ENCODE peak calls at places on chromosomes 7 and 10, in five cellular contexts. A is cardiac fibroblast, X is esophagus squamous epithelium, S is Calu3, Y is astrocyte of the spinal cord. H is an unnamed sample.

GRCh38 chr10:15293862-15294835 is 76.9 kb downstream of the FAM171A1 start:
- DNase-seq in A (peak; percentile 15), X (no peak), S (no peak), Y (peak; percentile 53), H (no peak)

GRCh38 chr7:104133238-104133637 is 74.6 kb downstream of the ORC5 start:
- DNase-seq in A (no peak), X (no peak), S (no peak), Y (no peak), H (no peak)

GRCh38 chr10:87734987-87735827 is 75.5 kb downstream of the PAPSS2 start:
- DNase-seq in A (peak; percentile 64), X (no peak), S (peak; percentile 20), Y (peak; percentile 82), H (no peak)

GRCh38 chr10:43856299-43856698 is 207.6 kb upstream of the ZNF32 start:
- DNase-seq in A (no peak), X (no peak), S (no peak), Y (no peak), H (no peak)

GRCh38 chr10:14386202-14386593 is 55.5 kb upstream of the FRMD4A start:
- DNase-seq in A (peak; percentile 94), X (no peak), S (peak; percentile 16), Y (peak; percentile 89), H (no peak)

GRCh38 chr7:151107882-151108281 is 21.6 kb downstream of the AGAP3 start:
- DNase-seq in A (no peak), X (no peak), S (no peak), Y (no peak), H (no peak)

GRCh38 chr10:79488303-79488702 is 24.0 kb upstream of the EIF5AL1 start:
- DNase-seq in A (peak; percentile 94), X (no peak), S (peak; percentile 45), Y (peak; percentile 91), H (no peak)

GRCh38 chr7:44144426-44144967 is 3.4 kb upstream of the MYL7 start:
- DNase-seq in A (no peak), X (no peak), S (no peak), Y (no peak), H (no peak)

GRCh38 chr7:85097844-85098243 is 89.0 kb downstream of the SEMA3D start:
- DNase-seq in A (no peak), X (no peak), S (no peak), Y (no peak), H (no peak)

GRCh38 chr7:92246363-92247101 is 758 bp downstream of the ANKIB1 start:
- DNase-seq in A (peak; percentile 33), X (no peak), S (no peak), Y (peak; percentile 26), H (peak; percentile 14)

GRCh38 chr7:66413379-66414114 is 208.4 kb downstream of the TPST1 start:
- DNase-seq in A (peak; percentile 67), X (peak; percentile 12), S (peak; percentile 73), Y (peak; percentile 88), H (peak; percentile 86)
- TF ChIP-seq CTCF in A (peak; percentile 25), X (peak; percentile 55), S (no peak), Y (peak; percentile 56), H (peak; percentile 57)

DNA sequence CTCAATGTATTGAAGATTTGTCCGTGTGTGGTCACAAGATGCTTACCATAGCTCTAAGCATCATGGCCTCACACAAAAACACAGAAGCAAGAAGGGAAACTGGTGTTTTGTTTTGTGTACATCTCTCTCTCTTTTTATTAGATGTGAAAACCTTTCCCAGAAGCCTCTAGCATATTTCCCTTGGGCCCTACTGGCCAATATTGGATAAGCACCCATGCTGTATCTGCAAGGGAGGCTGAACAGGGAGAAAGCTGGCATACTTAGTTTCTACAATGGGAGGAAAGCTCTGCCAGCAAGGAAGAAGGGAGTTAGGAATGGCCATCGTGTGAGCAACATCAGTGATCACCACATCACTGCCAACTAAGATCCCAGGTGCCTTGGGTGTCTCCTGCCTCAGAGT is 9.6 kb upstream of the NAMPT start:
- DNase-seq in A (no peak), X (no peak), S (no peak), Y (no peak), H (no peak)
- TF ChIP-seq CTCF in A (peak; percentile 6), X (no peak), S (no peak), Y (peak; percentile 26), H (no peak)

GRCh38 chr10:18238875-18239485 is 98.8 kb downstream of the CACNB2 start:
- DNase-seq in A (peak; percentile 76), X (no peak), S (no peak), Y (peak; percentile 55), H (no peak)
- TF ChIP-seq CTCF in A (peak; percentile 68), X (no peak), S (peak; percentile 31), Y (peak; percentile 75), H (peak; percentile 75)

GRCh38 chr7:116592041-116592355 is 67.2 kb downstream of the CAV1 start:
- DNase-seq in A (no peak), X (no peak), S (no peak), Y (no peak), H (no peak)
- TF ChIP-seq CTCF in A (no peak), X (no peak), S (peak; percentile 9), Y (no peak), H (no peak)

DNA sequence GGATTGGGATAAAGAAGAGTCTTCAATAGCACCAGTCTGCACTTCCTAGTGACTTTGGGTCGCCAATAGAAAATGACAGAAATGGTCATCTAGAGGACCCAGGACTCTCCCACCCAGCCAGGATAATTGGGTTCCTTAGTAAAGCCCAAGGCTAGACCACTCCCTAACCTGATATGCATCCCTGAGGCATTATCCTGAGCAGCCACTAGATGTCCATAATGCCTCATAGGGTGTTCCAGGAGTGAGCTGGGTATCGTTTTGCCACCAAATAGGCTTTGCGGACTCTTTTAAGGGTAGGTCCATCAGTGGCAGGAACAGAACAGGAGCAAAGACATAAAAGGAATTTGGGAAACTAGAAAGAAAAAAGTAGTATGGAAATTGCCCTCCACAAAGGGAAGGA is 4.5 kb upstream of the LRRC4 start:
- DNase-seq in A (peak; percentile 33), X (no peak), S (peak; percentile 16), Y (no peak), H (no peak)
- TF ChIP-seq CTCF in A (peak; percentile 43), X (no peak), S (no peak), Y (peak; percentile 68), H (peak; percentile 55)

DNA sequence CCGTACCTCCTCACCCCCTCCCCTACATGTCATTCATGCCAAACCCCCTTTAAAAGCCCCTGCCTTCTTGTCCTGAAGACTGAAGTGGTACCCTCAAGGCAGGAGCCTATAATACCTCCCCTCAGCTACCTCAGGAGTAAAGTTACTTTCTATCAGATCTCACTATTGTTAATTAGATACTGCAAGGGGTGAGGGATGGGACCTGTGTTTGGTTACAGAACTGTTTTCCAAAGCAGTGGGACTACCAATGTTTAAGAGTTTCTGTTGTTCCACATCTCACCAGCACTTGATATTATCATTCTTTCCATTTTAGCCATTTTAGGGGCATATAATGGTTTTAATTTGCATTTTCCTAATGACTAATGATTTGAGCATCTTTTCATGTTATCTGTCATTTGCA is 196.8 kb upstream of the LRRN3 start:
- DNase-seq in A (no peak), X (no peak), S (no peak), Y (no peak), H (no peak)
- TF ChIP-seq CTCF in A (no peak), X (no peak), S (no peak), Y (no peak), H (no peak)

DNA sequence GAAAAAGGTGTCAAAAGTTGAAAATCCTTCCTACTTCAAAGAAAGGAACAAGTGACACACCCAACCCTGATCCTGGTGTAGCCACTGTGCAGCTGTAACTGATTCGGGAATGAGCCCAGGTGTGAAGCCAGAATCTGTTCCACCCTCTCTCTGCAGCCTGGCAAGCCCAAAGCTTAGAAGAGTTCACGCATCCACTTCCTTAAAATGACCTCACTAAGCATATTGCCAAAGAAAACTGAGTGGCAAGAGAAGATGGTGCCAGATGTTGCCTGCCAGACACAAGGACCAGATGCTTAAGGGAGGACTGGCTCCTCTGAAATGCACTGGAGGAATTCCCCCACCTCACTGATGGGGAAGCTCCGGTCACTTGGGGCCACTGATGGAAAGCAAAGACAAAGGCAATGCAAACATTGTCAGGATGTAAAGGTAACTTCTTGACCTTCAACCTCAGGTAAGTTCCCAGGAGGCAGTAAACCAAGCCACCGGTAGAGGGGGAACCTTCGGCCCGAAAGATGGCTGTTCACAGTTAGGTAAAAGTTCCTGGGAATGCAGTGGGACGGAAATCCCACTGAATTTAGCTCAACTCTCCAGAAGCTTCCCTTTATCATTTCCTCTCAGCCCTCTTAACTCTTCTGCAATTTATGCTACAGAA is 554.9 kb downstream of the KCNMA1 start:
- DNase-seq in A (no peak), X (no peak), S (peak; percentile 14), Y (no peak), H (peak; percentile 23)
- TF ChIP-seq CTCF in A (no peak), X (no peak), S (peak; percentile 55), Y (peak; percentile 11), H (peak; percentile 68)

DNA sequence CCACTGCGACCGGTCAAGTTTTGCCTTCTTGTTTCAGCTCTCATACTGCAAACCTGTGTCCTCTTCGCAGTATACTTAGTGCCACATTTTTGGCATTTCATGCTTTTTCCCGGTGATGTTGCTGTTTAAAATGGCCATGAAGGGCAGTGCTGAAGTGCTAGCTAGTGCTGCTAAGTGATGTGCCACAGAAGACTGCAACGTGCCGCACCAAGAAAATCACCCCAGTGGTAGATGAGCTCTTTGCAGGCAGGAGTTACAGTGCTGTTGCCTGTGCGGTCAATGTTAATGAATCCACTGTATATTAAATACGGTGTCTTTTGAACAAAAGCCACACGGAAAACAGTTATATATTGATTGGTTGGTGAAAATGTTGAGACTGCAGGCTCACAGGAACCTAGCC is 120.3 kb downstream of the ANLN start:
- DNase-seq in A (no peak), X (no peak), S (no peak), Y (no peak), H (no peak)
- TF ChIP-seq CTCF in A (no peak), X (no peak), S (no peak), Y (no peak), H (no peak)

DNA sequence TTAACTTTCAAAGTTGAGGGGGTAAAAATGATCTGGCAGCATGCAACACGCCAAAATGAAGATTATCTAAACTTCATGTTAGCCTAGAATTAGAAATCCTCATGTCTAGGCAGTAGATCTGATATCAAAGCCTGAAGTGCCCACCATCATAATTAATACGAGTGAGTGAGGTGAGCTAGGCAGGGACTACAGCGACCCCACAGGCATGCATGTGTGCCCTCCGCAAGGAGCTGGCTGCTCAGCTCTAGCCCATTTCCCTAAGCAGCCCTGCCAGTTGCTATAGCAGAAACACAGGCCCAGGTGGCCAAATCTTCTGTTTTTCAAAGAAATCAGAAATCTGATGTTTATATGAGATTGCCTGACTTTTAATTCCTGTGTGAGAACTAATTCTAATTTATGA is 93.1 kb upstream of the IFRD1 start:
- DNase-seq in A (no peak), X (no peak), S (no peak), Y (no peak), H (no peak)
- TF ChIP-seq CTCF in A (no peak), X (no peak), S (no peak), Y (peak; percentile 2), H (peak; percentile 19)

H was measured in progenitor cell of endocrine pancreas.